ENCODE peak calls at places on chromosomes 16 and 17, in five cellular contexts. H, J, X, M and O are unnamed samples.

GRCh38 chr16:55059146-55059545 is 128.5 kb downstream of the IRX5 start:
- DNase-seq in H (no peak), J (no peak), X (no peak), M (no peak), O (no peak)

GRCh38 chr17:39229274-39229913 is 3.6 kb upstream of the STAC2 start:
- DNase-seq in H (no peak), J (no peak), X (no peak), M (no peak), O (no peak)

GRCh38 chr16:89422527-89422904 is 67.8 kb downstream of the ANKRD11 start:
- DNase-seq in H (no peak), J (no peak), X (no peak), M (no peak), O (no peak)

GRCh38 chr17:77320501-77321256 is 179.9 kb downstream of the SEC14L1 start:
- DNase-seq in H (peak; percentile 21), J (no peak), X (no peak), M (peak; percentile 82), O (peak; percentile 92)

GRCh38 chr17:29243792-29244191 is 2.9 kb upstream of the CRYBA1 start:
- DNase-seq in H (peak; percentile 37), J (no peak), X (no peak), M (no peak), O (no peak)

GRCh38 chr16:67951485-67951884 is 7.6 kb upstream of the LCAT start:
- DNase-seq in H (no peak), J (no peak), X (peak; percentile 81), M (no peak), O (no peak)

GRCh38 chr16:17171250-17172143 is 299.3 kb downstream of the XYLT1 start:
- DNase-seq in H (no peak), J (no peak), X (no peak), M (no peak), O (no peak)

GRCh38 chr16:3074860-3075545 is 9.6 kb downstream of the IL32 start:
- DNase-seq in H (no peak), J (peak; percentile 72), X (no peak), M (peak; percentile 83), O (no peak)

GRCh38 chr16:84478172-84478948 is 26.1 kb downstream of the MEAK7 start:
- DNase-seq in H (peak; percentile 47), J (no peak), X (peak; percentile 8), M (no peak), O (no peak)

GRCh38 chr16:1535391-1536291 is 2.2 kb downstream of the TMEM204 start:
- DNase-seq in H (peak; percentile 6), J (no peak), X (no peak), M (peak; percentile 75), O (no peak)

GRCh38 chr17:44795421-44795820 is 34.7 kb downstream of the GJC1 start:
- DNase-seq in H (no peak), J (no peak), X (no peak), M (no peak), O (peak; percentile 34)

GRCh38 chr17:57370051-57370581 is 113.8 kb downstream of the MSI2 start:
- DNase-seq in H (peak; percentile 90), J (no peak), X (no peak), M (no peak), O (no peak)

GRCh38 chr17:30921544-30922196 is at the start of gene ADAP2:
- DNase-seq in H (no peak), J (no peak), X (peak; percentile 73), M (peak; percentile 95), O (peak; percentile 40)

GRCh38 chr16:84933774-84934571 is 77.4 kb downstream of the ZDHHC7 start:
- DNase-seq in H (peak; percentile 58), J (no peak), X (peak; percentile 85), M (no peak), O (no peak)

GRCh38 chr17:32947736-32948135 is 19.8 kb downstream of the TMEM98 start:
- DNase-seq in H (no peak), J (no peak), X (no peak), M (no peak), O (no peak)

GRCh38 chr16:58024673-58025350 is 742 bp upstream of the MMP15 start:
- DNase-seq in H (peak; percentile 7), J (peak; percentile 14), X (no peak), M (peak; percentile 88), O (no peak)

GRCh38 chr16:57607676-57608461 is 20.6 kb upstream of the ADGRG1 start:
- DNase-seq in H (no peak), J (no peak), X (peak; percentile 7), M (no peak), O (no peak)

GRCh38 chr17:75509528-75510258 is 5.6 kb downstream of the CASKIN2 start:
- DNase-seq in H (no peak), J (no peak), X (peak; percentile 85), M (peak; percentile 76), O (no peak)

GRCh38 chr17:67025216-67025792 is 19.1 kb upstream of the CACNG1 start:
- DNase-seq in H (no peak), J (no peak), X (no peak), M (no peak), O (no peak)

GRCh38 chr17:60601443-60602384 is 1.7 kb downstream of the PPM1D start:
- DNase-seq in H (peak; percentile 91), J (peak; percentile 12), X (peak; percentile 57), M (no peak), O (no peak)

GRCh38 chr16:3472878-3473595 is 22.3 kb downstream of the C16orf90 start:
- DNase-seq in H (peak; percentile 13), J (no peak), X (no peak), M (no peak), O (no peak)

GRCh38 chr17:61064087-61064951 is 335.3 kb upstream of the TBX2 start:
- DNase-seq in H (no peak), J (no peak), X (no peak), M (no peak), O (no peak)

GRCh38 chr16:58195771-58196170 is 2.1 kb downstream of the CSNK2A2 start:
- DNase-seq in H (no peak), J (no peak), X (no peak), M (no peak), O (no peak)

GRCh38 chr16:85717393-85718152 is 28.8 kb upstream of the GINS2 start:
- DNase-seq in H (peak; percentile 61), J (peak; percentile 36), X (peak; percentile 60), M (peak; percentile 88), O (peak; percentile 72)

GRCh38 chr16:75307506-75307905 is 56.1 kb upstream of the BCAR1 start:
- DNase-seq in H (no peak), J (no peak), X (no peak), M (no peak), O (no peak)

GRCh38 chr17:37107406-37108083 is 158.8 kb downstream of the AATF start:
- DNase-seq in H (peak; percentile 18), J (no peak), X (peak; percentile 64), M (peak; percentile 84), O (no peak)

GRCh38 chr16:27321013-27321960 is 7.5 kb downstream of the IL4R start:
- DNase-seq in H (no peak), J (no peak), X (no peak), M (no peak), O (peak; percentile 37)

GRCh38 chr17:27306276-27306820 is 12.4 kb downstream of the WSB1 start:
- DNase-seq in H (peak; percentile 58), J (no peak), X (no peak), M (no peak), O (no peak)

GRCh38 chr16:83958842-83959565 is 6.0 kb downstream of the OSGIN1 start:
- DNase-seq in H (no peak), J (no peak), X (no peak), M (peak; percentile 47), O (no peak)

GRCh38 chr16:11254913-11255736 is 879 bp downstream of the SOCS1 start:
- DNase-seq in H (peak; percentile 40), J (peak; percentile 58), X (no peak), M (peak; percentile 88), O (no peak)

DNA sequence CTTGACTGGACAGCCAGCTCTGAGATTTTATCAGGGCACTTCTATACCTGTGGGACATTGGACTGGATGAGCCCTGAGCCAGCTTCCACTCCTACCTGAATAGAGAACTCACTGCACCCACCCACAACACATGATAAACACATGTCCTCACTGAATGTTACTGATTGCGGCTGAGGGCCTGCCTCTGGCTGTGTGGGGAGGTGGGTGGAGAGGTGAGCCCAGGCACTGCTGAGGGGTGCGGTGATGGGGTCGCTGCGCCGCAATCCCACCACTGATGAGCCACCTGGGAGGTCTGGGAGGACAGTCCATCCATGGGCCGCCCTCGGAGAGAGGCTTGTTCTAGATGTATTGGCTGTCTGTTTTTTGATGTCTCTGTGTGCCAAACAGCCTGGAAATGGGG is 5.4 kb downstream of the TMEM92 start:
- DNase-seq in H (no peak), J (no peak), X (no peak), M (no peak), O (no peak)
- H3K4me1 ChIP-seq in H (peaks cover 5% of the 10 kb centered on the region), J (no peaks in the 10 kb centered on the region), X (no peaks in the 10 kb centered on the region), M (no peaks in the 10 kb centered on the region), O (no peaks in the 10 kb centered on the region)

GRCh38 chr17:81330884-81331245 is 35.8 kb upstream of the SLC38A10 start:
- DNase-seq in H (no peak), J (no peak), X (no peak), M (peak; percentile 73), O (no peak)

GRCh38 chr17:81328925-81329278 is 33.8 kb upstream of the SLC38A10 start:
- DNase-seq in H (peak; percentile 56), J (no peak), X (no peak), M (no peak), O (no peak)

GRCh38 chr17:81329279-81329926 is 34.3 kb upstream of the SLC38A10 start:
- DNase-seq in H (peak; percentile 87), J (no peak), X (peak; percentile 75), M (peak; percentile 95), O (peak; percentile 92)

GRCh38 chr17:81329927-81330883 is 35.1 kb upstream of the SLC38A10 start:
- DNase-seq in H (no peak), J (no peak), X (no peak), M (peak; percentile 78), O (no peak)

GRCh38 chr17:81328489-81328888 is 33.4 kb upstream of the SLC38A10 start:
- DNase-seq in H (no peak), J (no peak), X (no peak), M (peak; percentile 81), O (no peak)
- H3K4me1 ChIP-seq in H (peaks cover 10% of the 10 kb centered on the region), J (no peaks in the 10 kb centered on the region), X (peaks cover 24% of the 10 kb centered on the region), M (peaks cover 35% of the 10 kb centered on the region), O (peaks cover 59% of the 10 kb centered on the region)

GRCh38 chr17:55897301-55897700 is 146.4 kb downstream of the PCTP start:
- DNase-seq in H (no peak), J (no peak), X (no peak), M (no peak), O (no peak)
- H3K4me1 ChIP-seq in H (no peaks in the 10 kb centered on the region), J (no peaks in the 10 kb centered on the region), X (no peaks in the 10 kb centered on the region), M (no peaks in the 10 kb centered on the region), O (no peaks in the 10 kb centered on the region)

DNA sequence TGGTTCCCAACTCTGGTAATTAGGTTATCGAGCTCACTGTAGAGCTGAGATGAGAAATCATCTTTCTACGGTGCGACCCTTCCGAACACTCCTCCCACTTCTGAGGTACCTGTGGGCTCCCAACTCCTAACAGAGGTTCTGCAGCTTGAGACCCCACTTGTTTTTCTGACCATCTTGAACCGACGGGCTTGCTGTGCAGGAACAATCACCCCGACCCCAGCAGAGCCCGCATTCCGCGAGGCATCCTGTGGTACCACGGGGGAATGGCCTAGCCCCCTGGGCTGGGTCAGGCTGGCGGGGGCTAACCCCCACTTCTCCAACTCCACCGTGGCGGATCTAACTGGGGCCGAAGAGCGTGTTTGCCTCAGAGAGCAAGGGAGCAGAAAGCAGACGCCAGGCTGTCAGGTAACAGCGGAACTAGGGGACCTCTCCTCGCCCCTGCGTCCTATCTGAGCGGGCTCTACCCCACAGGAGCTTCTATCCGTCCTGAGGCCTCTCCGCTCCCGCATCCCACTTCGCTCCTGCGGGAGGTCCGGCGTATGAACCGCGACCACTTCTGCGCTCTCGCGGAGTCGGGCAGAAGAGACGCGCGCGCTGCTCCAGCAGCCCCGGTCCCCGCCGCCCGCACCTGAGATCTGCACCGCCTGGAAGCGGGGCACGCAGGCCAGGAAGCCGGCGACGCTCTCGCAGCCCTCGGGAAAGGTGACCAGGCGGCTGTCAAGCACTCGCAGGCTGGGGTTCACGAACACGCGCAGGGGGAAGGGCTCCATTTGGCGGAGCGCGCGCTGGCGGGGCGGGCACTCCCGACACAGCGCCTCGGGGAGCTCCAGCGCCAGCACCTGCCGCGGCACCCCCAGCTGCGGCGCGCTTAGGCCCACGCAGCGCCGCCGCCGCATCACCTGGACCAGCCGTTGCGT is 761 bp downstream of the PDF start:
- DNase-seq in H (peak; percentile 14), J (peak; percentile 43), X (no peak), M (no peak), O (no peak)
- H3K4me1 ChIP-seq in H (peaks cover 9% of the 10 kb centered on the region), J (peaks cover 19% of the 10 kb centered on the region), X (peaks cover 31% of the 10 kb centered on the region), M (peaks cover 18% of the 10 kb centered on the region), O (peaks cover 28% of the 10 kb centered on the region)